ENCODE peak calls at places on chromosome 6, in eight cellular contexts. Z, P, S, Y, N, I, V and C are unnamed samples.

GRCh38 chr6:27280064-27280539 is 32.0 kb downstream of the POM121L2 start:
- DNase-seq in Z (no peak), P (peak; percentile 58), S (peak; percentile 69), Y (peak; percentile 63), N (peak; percentile 74), I (peak; percentile 65), V (peak; percentile 17), C (peak; percentile 73)

GRCh38 chr6:79878142-79878748 is 69.1 kb downstream of the ELOVL4 start:
- DNase-seq in Z (no peak), P (no peak), S (no peak), Y (no peak), N (peak; percentile 33), I (no peak), V (no peak), C (no peak)

GRCh38 chr6:19849196-19849595 is 12.0 kb downstream of the ID4 start:
- DNase-seq in Z (no peak), P (no peak), S (no peak), Y (no peak), N (no peak), I (no peak), V (no peak), C (no peak)

GRCh38 chr6:5541025-5541424 is 279.7 kb downstream of the FARS2 start:
- DNase-seq in Z (no peak), P (no peak), S (no peak), Y (no peak), N (no peak), I (no peak), V (no peak), C (no peak)

GRCh38 chr6:11434565-11435326 is 102.8 kb upstream of the TMEM170B start:
- DNase-seq in Z (no peak), P (peak; percentile 93), S (no peak), Y (no peak), N (peak; percentile 97), I (peak; percentile 100), V (peak; percentile 86), C (peak; percentile 68)

GRCh38 chr6:33235221-33235634 is 26.9 kb downstream of the RING1 start:
- DNase-seq in Z (no peak), P (no peak), S (no peak), Y (no peak), N (no peak), I (no peak), V (no peak), C (no peak)

GRCh38 chr6:136718486-136718885 is 73.8 kb downstream of the MAP3K5 start:
- DNase-seq in Z (no peak), P (no peak), S (no peak), Y (no peak), N (no peak), I (no peak), V (no peak), C (no peak)

GRCh38 chr6:29568021-29568420 is 8.5 kb upstream of the UBD start:
- DNase-seq in Z (no peak), P (peak; percentile 8), S (no peak), Y (no peak), N (no peak), I (no peak), V (no peak), C (no peak)

GRCh38 chr6:16064687-16065086 is 64.2 kb upstream of the MYLIP start:
- DNase-seq in Z (peak; percentile 54), P (no peak), S (peak; percentile 87), Y (peak; percentile 44), N (no peak), I (no peak), V (no peak), C (no peak)

GRCh38 chr6:34196116-34196832 is 40.4 kb upstream of the HMGA1 start:
- DNase-seq in Z (no peak), P (peak; percentile 69), S (peak; percentile 74), Y (peak; percentile 78), N (peak; percentile 80), I (no peak), V (peak; percentile 25), C (peak; percentile 86)

GRCh38 chr6:155077331-155077730 is 82.2 kb downstream of the TIAM2 start:
- DNase-seq in Z (no peak), P (no peak), S (no peak), Y (no peak), N (peak; percentile 46), I (no peak), V (peak; percentile 47), C (no peak)

GRCh38 chr6:24777227-24777626 is 2.5 kb downstream of the GMNN start:
- DNase-seq in Z (no peak), P (no peak), S (no peak), Y (no peak), N (no peak), I (no peak), V (no peak), C (no peak)

GRCh38 chr6:21022343-21023107 is 488.3 kb downstream of the CDKAL1 start:
- DNase-seq in Z (no peak), P (peak; percentile 78), S (peak; percentile 28), Y (peak; percentile 60), N (peak; percentile 97), I (peak; percentile 87), V (peak; percentile 98), C (peak; percentile 71)

GRCh38 chr6:155528982-155529453 is 73.4 kb upstream of the NOX3 start:
- DNase-seq in Z (no peak), P (peak; percentile 93), S (no peak), Y (no peak), N (peak; percentile 67), I (peak; percentile 95), V (peak; percentile 90), C (peak; percentile 57)

GRCh38 chr6:106087548-106088325 is 1.6 kb downstream of the PRDM1 start:
- DNase-seq in Z (no peak), P (peak; percentile 90), S (no peak), Y (peak; percentile 72), N (peak; percentile 53), I (no peak), V (peak; percentile 80), C (no peak)

GRCh38 chr6:1015819-1016218 is 296.1 kb upstream of the FOXQ1 start:
- DNase-seq in Z (no peak), P (peak; percentile 16), S (no peak), Y (peak; percentile 18), N (no peak), I (peak; percentile 64), V (no peak), C (peak; percentile 35)

GRCh38 chr6:74568851-74569250 is 637.0 kb downstream of the COL12A1 start:
- DNase-seq in Z (no peak), P (peak; percentile 14), S (no peak), Y (no peak), N (no peak), I (no peak), V (peak; percentile 22), C (no peak)

GRCh38 chr6:95545226-95545625 is 32.1 kb upstream of the MANEA start:
- DNase-seq in Z (no peak), P (peak; percentile 8), S (no peak), Y (no peak), N (no peak), I (no peak), V (no peak), C (no peak)

DNA sequence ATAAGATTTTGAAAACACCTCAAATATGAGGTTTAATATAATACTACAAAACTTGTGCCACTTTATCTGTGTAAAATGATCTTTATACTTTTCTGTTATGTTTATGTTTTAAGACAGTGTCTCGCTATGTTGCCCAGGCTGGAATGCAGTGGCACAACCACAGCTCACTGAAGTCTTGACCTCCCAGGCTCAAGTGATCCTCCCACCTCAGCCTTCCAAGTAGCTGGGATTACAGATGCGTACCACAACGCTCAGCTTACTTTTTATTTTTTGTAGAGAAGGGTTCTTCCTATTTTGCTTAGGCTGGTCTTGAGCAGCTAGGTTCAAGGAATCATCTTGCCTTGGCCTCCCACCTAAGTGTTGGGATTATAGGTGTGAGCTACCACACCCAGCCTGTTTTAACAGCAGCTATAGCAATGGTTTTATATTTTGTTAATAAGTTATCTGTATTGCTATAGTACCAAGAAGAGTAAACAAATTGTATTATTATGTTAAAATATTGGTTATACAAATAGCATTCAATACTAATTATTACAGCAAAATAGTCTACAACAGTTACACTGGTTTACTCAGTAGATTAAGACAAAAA is 8.2 kb downstream of the TAB2 start:
- DNase-seq in Z (no peak), P (no peak), S (no peak), Y (no peak), N (no peak), I (no peak), V (no peak), C (no peak)
- H3K4me1 ChIP-seq in Z (peaks cover 7% of the 10 kb centered on the region), P (peaks cover 2% of the 10 kb centered on the region), S (peaks cover 4% of the 10 kb centered on the region), Y (peaks cover 39% of the 10 kb centered on the region), N (peaks cover 32% of the 10 kb centered on the region), I (peaks cover 50% of the 10 kb centered on the region), V (peaks cover 5% of the 10 kb centered on the region), C (peaks cover 26% of the 10 kb centered on the region)

GRCh38 chr6:111757342-111757741 is 115.9 kb downstream of the FYN start:
- DNase-seq in Z (no peak), P (peak; percentile 53), S (no peak), Y (no peak), N (peak; percentile 37), I (no peak), V (peak; percentile 78), C (no peak)
- H3K79me2 ChIP-seq in Z (no peaks in the 10 kb centered on the region), P (no peaks in the 10 kb centered on the region), S (peaks cover 2% of the 10 kb centered on the region), Y (peaks cover 10% of the 10 kb centered on the region), N (no peaks in the 10 kb centered on the region), I (no peaks in the 10 kb centered on the region), V (peaks cover 20% of the 10 kb centered on the region), C (no peaks in the 10 kb centered on the region)

GRCh38 chr6:90097357-90097756 is 199.3 kb downstream of the BACH2 start:
- DNase-seq in Z (no peak), P (peak; percentile 26), S (no peak), Y (no peak), N (peak; percentile 28), I (no peak), V (peak; percentile 55), C (no peak)

GRCh38 chr6:90098637-90099036 is 198.0 kb downstream of the BACH2 start:
- DNase-seq in Z (no peak), P (no peak), S (no peak), Y (no peak), N (no peak), I (no peak), V (peak; percentile 60), C (no peak)

GRCh38 chr6:90096818-90097217 is 199.8 kb downstream of the BACH2 start:
- DNase-seq in Z (no peak), P (no peak), S (no peak), Y (no peak), N (no peak), I (no peak), V (no peak), C (no peak)

GRCh38 chr6:90100059-90100665 is 196.5 kb downstream of the BACH2 start:
- DNase-seq in Z (no peak), P (peak; percentile 31), S (no peak), Y (no peak), N (no peak), I (no peak), V (peak; percentile 43), C (no peak)

GRCh38 chr6:90098025-90098474 is 198.6 kb downstream of the BACH2 start:
- DNase-seq in Z (no peak), P (peak; percentile 98), S (no peak), Y (no peak), N (peak; percentile 58), I (no peak), V (peak; percentile 99), C (peak; percentile 66)
- TF ChIP-seq CTCF in Z (no peak), P (peak; percentile 69), S (no peak), Y (peak; percentile 18), N (peak; percentile 52), I (no peak), V (peak; percentile 44), C (peak; percentile 57)

DNA sequence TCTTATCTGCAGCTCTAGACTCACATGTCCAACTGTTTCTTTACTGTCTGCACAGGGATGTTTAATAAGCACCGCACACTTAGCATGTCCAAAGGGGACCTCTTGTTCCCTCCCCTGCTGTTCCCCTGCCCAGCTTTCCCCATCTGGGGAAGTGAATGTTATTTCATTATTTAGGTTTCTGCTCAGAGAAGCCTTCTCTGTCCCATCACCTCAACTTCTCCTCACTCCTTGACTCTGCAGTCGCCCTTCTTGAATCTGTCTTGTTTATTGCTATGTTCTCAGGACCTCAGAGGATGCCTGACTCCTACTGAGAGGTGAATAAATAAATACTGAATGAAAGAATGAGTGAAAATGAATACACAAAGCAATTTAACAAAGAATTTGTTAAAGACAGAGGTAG is 121.0 kb downstream of the SASH1 start:
- DNase-seq in Z (no peak), P (no peak), S (peak; percentile 2), Y (no peak), N (no peak), I (no peak), V (no peak), C (no peak)
- H3K4me1 ChIP-seq in Z (no peaks in the 10 kb centered on the region), P (peaks cover 7% of the 10 kb centered on the region), S (no peaks in the 10 kb centered on the region), Y (no peaks in the 10 kb centered on the region), N (peaks cover 3% of the 10 kb centered on the region), I (no peaks in the 10 kb centered on the region), V (peaks cover 5% of the 10 kb centered on the region), C (peaks cover 3% of the 10 kb centered on the region)